ENCODE peak calls at places on chromosome 12, in six cellular contexts. P is tibial nerve, E is coronary artery, A is left lung, I is upper lobe of left lung, S is glutamatergic neuron. L is an unnamed sample.

GRCh38 chr12:53478865-53479264 is 20.4 kb downstream of the MAP3K12 start:
- DNase-seq in P (no peak), E (peak; percentile 0), A (no peak), I (no peak), S (no peak), L (no peak)

GRCh38 chr12:119994892-119995658 is 6.0 kb downstream of the BICDL1 start:
- DNase-seq in P (no peak), E (no peak), A (no peak), I (no peak), S (no peak), L (no peak)

GRCh38 chr12:90250766-90251165 is 542.1 kb upstream of the ATP2B1 start:
- DNase-seq in P (no peak), E (no peak), A (no peak), I (no peak), S (no peak), L (no peak)

GRCh38 chr12:6074394-6074793 is 50.1 kb downstream of the VWF start:
- DNase-seq in P (no peak), E (no peak), A (no peak), I (no peak), S (no peak), L (no peak)

GRCh38 chr12:67515679-67516363 is 132.7 kb upstream of the DYRK2 start:
- DNase-seq in P (no peak), E (no peak), A (no peak), I (no peak), S (no peak), L (no peak)

GRCh38 chr12:16228067-16228466 is 49.4 kb downstream of the SLC15A5 start:
- DNase-seq in P (no peak), E (no peak), A (no peak), I (no peak), S (no peak), L (no peak)

GRCh38 chr12:14952295-14952995 is 9.0 kb downstream of the ARHGDIB start:
- DNase-seq in P (no peak), E (no peak), A (no peak), I (no peak), S (no peak), L (peak; percentile 64)

GRCh38 chr12:31820832-31821231 is 92.0 kb upstream of the AMN1 start:
- DNase-seq in P (no peak), E (no peak), A (no peak), I (no peak), S (no peak), L (no peak)

GRCh38 chr12:79223761-79224160 is 359.2 kb downstream of the SYT1 start:
- DNase-seq in P (no peak), E (no peak), A (no peak), I (no peak), S (no peak), L (no peak)

GRCh38 chr12:2834581-2835491 is at the start of gene NRIP2:
- DNase-seq in P (no peak), E (no peak), A (no peak), I (peak; percentile 68), S (peak; percentile 35), L (no peak)
- TF ChIP-seq CTCF in P (peak; percentile 25), E (peak; percentile 19), A (no peak), I (no peak), S (no peak), L (no peak)

GRCh38 chr12:121955258-121956040 is 37.1 kb downstream of the CFAP251 start:
- DNase-seq in P (no peak), E (no peak), A (no peak), I (no peak), S (no peak), L (no peak)

GRCh38 chr12:121960541-121960940 is 42.1 kb downstream of the CFAP251 start:
- DNase-seq in P (no peak), E (no peak), A (no peak), I (no peak), S (no peak), L (no peak)

GRCh38 chr12:121956041-121956341 is 37.6 kb downstream of the CFAP251 start:
- DNase-seq in P (no peak), E (no peak), A (no peak), I (no peak), S (no peak), L (no peak)

GRCh38 chr12:121958521-121959240 is 40.3 kb downstream of the CFAP251 start:
- DNase-seq in P (no peak), E (no peak), A (no peak), I (peak; percentile 57), S (no peak), L (no peak)

GRCh38 chr12:121957831-121958515 is 39.6 kb downstream of the CFAP251 start:
- DNase-seq in P (no peak), E (no peak), A (no peak), I (no peak), S (no peak), L (no peak)
- TF ChIP-seq CTCF in P (no peak), E (no peak), A (no peak), I (no peak), S (no peak), L (no peak)

GRCh38 chr12:125549171-125549570 is 483.9 kb downstream of the AACS start:
- DNase-seq in P (no peak), E (no peak), A (no peak), I (no peak), S (no peak), L (no peak)

GRCh38 chr12:125544979-125545378 is 479.7 kb downstream of the AACS start:
- DNase-seq in P (no peak), E (no peak), A (no peak), I (no peak), S (no peak), L (no peak)

GRCh38 chr12:125552223-125552747 is 487.1 kb downstream of the AACS start:
- DNase-seq in P (no peak), E (no peak), A (no peak), I (no peak), S (no peak), L (no peak)

DNA sequence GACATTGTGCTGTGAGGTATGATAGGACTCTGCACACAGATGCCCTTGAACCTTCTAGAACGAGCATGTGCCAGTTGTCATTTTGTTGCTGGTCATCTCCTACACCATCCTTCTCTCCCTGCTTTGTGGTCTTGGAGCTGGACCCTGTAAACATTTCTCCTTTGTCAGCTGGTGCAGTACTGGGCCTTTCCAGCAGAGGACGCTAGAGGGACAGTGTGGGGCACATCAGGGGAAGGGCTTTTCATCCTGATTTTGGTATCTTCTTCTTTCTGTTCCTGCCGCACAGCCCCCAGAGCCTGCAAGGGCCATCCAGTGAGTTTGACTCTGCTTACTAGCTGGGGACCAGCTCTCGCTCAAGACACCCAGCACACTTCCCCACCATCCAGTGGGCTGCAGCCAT is 484.6 kb downstream of the AACS start:
- DNase-seq in P (no peak), E (no peak), A (no peak), I (no peak), S (peak; percentile 45), L (no peak)
- TF ChIP-seq CTCF in P (no peak), E (no peak), A (no peak), I (no peak), S (peak; percentile 71), L (peak; percentile 48)

GRCh38 chr12:123151679-123152454 is 977 bp upstream of the PITPNM2 start:
- DNase-seq in P (no peak), E (no peak), A (no peak), I (peak; percentile 28), S (no peak), L (no peak)

GRCh38 chr12:123150273-123150803 is 552 bp downstream of the PITPNM2 start:
- DNase-seq in P (no peak), E (no peak), A (peak; percentile 84), I (no peak), S (peak; percentile 37), L (peak; percentile 42)

GRCh38 chr12:123149828-123150272 is 1.0 kb downstream of the PITPNM2 start:
- DNase-seq in P (no peak), E (no peak), A (no peak), I (no peak), S (no peak), L (no peak)

GRCh38 chr12:123152823-123153222 is 1.9 kb upstream of the PITPNM2 start:
- DNase-seq in P (no peak), E (no peak), A (no peak), I (no peak), S (no peak), L (no peak)

DNA sequence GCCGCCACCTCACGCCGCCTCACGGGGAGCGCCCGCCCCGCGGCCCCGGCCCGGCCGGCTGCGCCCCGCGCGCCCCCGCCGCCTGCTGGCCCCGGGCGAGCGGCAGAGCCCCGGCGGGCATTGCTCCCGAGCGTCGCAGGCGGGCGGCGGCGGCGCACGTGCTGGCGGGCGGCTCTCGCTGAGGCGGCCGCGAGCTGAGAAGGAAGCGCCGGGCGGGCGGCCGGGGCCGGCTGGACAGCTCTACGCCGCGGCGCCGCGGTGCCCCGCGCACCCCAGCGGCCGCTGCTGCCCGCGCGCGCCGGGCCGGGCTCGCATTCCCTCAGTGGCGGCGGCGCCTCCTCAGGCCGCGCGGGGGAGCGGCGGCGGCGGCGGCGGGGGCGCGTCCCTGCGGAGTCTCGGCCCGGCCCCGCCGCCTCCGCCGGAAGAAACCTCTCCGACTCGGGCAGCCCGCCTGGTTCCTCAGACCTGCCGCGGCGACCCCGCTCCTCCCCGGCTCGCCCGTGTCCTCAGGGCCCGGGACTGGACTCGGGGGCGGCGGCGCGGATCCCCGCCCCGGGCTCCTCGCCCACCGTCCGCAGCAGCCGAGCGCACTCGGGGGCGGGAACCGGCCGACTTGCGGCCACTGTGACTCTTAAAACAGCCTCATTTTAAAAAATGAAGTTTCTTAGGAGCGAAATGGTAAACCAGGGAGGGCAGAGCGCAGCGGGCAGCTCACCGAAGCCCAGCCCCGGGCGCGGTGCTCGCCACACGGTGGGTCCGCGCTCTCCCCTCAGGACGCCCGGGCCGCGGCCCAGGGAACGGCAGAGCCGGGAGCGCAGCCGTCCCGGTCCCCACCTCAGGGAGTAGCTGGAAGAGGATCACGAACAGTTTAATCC is at the start of gene PITPNM2:
- DNase-seq in P (peak; percentile 30), E (no peak), A (peak; percentile 90), I (peak; percentile 94), S (peak; percentile 67), L (peak; percentile 58)
- TF ChIP-seq CTCF in P (peak; percentile 76), E (no peak), A (no peak), I (peak; percentile 69), S (no peak), L (peak; percentile 63)